ENCODE peak calls at places on chromosomes 3 and 15, in ten cellular contexts. One of them, this sample, is unnamed.

GRCh38 chr3:20563985-20564384 is 378.0 kb upstream of the SGO1 start:
- DNase-seq in HCT116: no peak
- DNase-seq in colonic mucosa: no peak
- DNase-seq in NB4: no peak
- DNase-seq in spleen: no peak
- DNase-seq in heart right ventricle: no peak
- DNase-seq in breast epithelium: no peak
- DNase-seq in cardiac fibroblast: no peak
- DNase-seq in A549: no peak
- DNase-seq in Caco-2: no peak
- DNase-seq in this sample: no peak

GRCh38 chr15:84034831-84035753 is 200.5 kb upstream of the GOLGA6L4 start:
- DNase-seq in HCT116: peak; percentile 46
- DNase-seq in colonic mucosa: no peak
- DNase-seq in NB4: peak; percentile 22
- DNase-seq in spleen: no peak
- DNase-seq in heart right ventricle: no peak
- DNase-seq in breast epithelium: no peak
- DNase-seq in cardiac fibroblast: peak; percentile 66
- DNase-seq in A549: peak; percentile 40
- DNase-seq in Caco-2: no peak
- DNase-seq in this sample: peak; percentile 34

GRCh38 chr3:10361375-10361774 is 40.5 kb upstream of the SEC13 start:
- DNase-seq in HCT116: no peak
- DNase-seq in colonic mucosa: no peak
- DNase-seq in NB4: no peak
- DNase-seq in spleen: peak; percentile 34
- DNase-seq in heart right ventricle: no peak
- DNase-seq in breast epithelium: no peak
- DNase-seq in cardiac fibroblast: no peak
- DNase-seq in A549: no peak
- DNase-seq in Caco-2: no peak
- DNase-seq in this sample: no peak

GRCh38 chr3:149462051-149462450 is 12.4 kb upstream of the TM4SF4 start:
- DNase-seq in HCT116: no peak
- DNase-seq in colonic mucosa: no peak
- DNase-seq in NB4: no peak
- DNase-seq in spleen: no peak
- DNase-seq in heart right ventricle: no peak
- DNase-seq in breast epithelium: no peak
- DNase-seq in cardiac fibroblast: no peak
- DNase-seq in A549: no peak
- DNase-seq in Caco-2: no peak
- DNase-seq in this sample: no peak

GRCh38 chr3:60025071-60026055 is 975.5 kb upstream of the CFAP20DC start:
- DNase-seq in HCT116: no peak
- DNase-seq in colonic mucosa: no peak
- DNase-seq in NB4: no peak
- DNase-seq in spleen: no peak
- DNase-seq in heart right ventricle: no peak
- DNase-seq in breast epithelium: no peak
- DNase-seq in cardiac fibroblast: no peak
- DNase-seq in A549: no peak
- DNase-seq in Caco-2: no peak
- DNase-seq in this sample: no peak

GRCh38 chr15:41734079-41734478 is 40.2 kb upstream of the MAPKBP1 start:
- DNase-seq in HCT116: no peak
- DNase-seq in colonic mucosa: no peak
- DNase-seq in NB4: no peak
- DNase-seq in spleen: no peak
- DNase-seq in heart right ventricle: no peak
- DNase-seq in breast epithelium: no peak
- DNase-seq in cardiac fibroblast: no peak
- DNase-seq in A549: no peak
- DNase-seq in Caco-2: no peak
- DNase-seq in this sample: no peak

GRCh38 chr3:175852560-175852959 is 993.4 kb downstream of the NAALADL2 start:
- DNase-seq in HCT116: no peak
- DNase-seq in colonic mucosa: no peak
- DNase-seq in NB4: no peak
- DNase-seq in spleen: no peak
- DNase-seq in heart right ventricle: no peak
- DNase-seq in breast epithelium: no peak
- DNase-seq in cardiac fibroblast: no peak
- DNase-seq in A549: no peak
- DNase-seq in Caco-2: no peak
- DNase-seq in this sample: no peak

GRCh38 chr3:125357032-125357658 is 18.0 kb downstream of the ZNF148 start:
- DNase-seq in HCT116: no peak
- DNase-seq in colonic mucosa: peak; percentile 38
- DNase-seq in NB4: peak; percentile 79
- DNase-seq in spleen: peak; percentile 89
- DNase-seq in heart right ventricle: peak; percentile 69
- DNase-seq in breast epithelium: no peak
- DNase-seq in cardiac fibroblast: peak; percentile 39
- DNase-seq in A549: peak; percentile 40
- DNase-seq in Caco-2: no peak
- DNase-seq in this sample: no peak

GRCh38 chr3:100087203-100087602 is 27.1 kb downstream of the FILIP1L start:
- DNase-seq in HCT116: no peak
- DNase-seq in colonic mucosa: no peak
- DNase-seq in NB4: peak; percentile 8
- DNase-seq in spleen: no peak
- DNase-seq in heart right ventricle: no peak
- DNase-seq in breast epithelium: no peak
- DNase-seq in cardiac fibroblast: peak; percentile 49
- DNase-seq in A549: no peak
- DNase-seq in Caco-2: no peak
- DNase-seq in this sample: no peak

GRCh38 chr3:153162513-153163348 is 705 bp downstream of the RAP2B start:
- DNase-seq in HCT116: no peak
- DNase-seq in colonic mucosa: peak; percentile 42
- DNase-seq in NB4: peak; percentile 66
- DNase-seq in spleen: peak; percentile 89
- DNase-seq in heart right ventricle: peak; percentile 49
- DNase-seq in breast epithelium: no peak
- DNase-seq in cardiac fibroblast: peak; percentile 46
- DNase-seq in A549: peak; percentile 48
- DNase-seq in Caco-2: peak; percentile 38
- DNase-seq in this sample: peak; percentile 7

GRCh38 chr3:73746610-73747009 is 121.9 kb upstream of the PDZRN3 start:
- DNase-seq in HCT116: no peak
- DNase-seq in colonic mucosa: no peak
- DNase-seq in NB4: no peak
- DNase-seq in spleen: no peak
- DNase-seq in heart right ventricle: no peak
- DNase-seq in breast epithelium: no peak
- DNase-seq in cardiac fibroblast: no peak
- DNase-seq in A549: no peak
- DNase-seq in Caco-2: no peak
- DNase-seq in this sample: no peak

GRCh38 chr3:13107661-13108060 is 34.4 kb upstream of the IQSEC1 start:
- DNase-seq in HCT116: no peak
- DNase-seq in colonic mucosa: no peak
- DNase-seq in NB4: no peak
- DNase-seq in spleen: peak; percentile 74
- DNase-seq in heart right ventricle: no peak
- DNase-seq in breast epithelium: no peak
- DNase-seq in cardiac fibroblast: no peak
- DNase-seq in A549: no peak
- DNase-seq in Caco-2: peak; percentile 22
- DNase-seq in this sample: no peak

GRCh38 chr3:98532709-98533571 is 1.2 kb downstream of the GPR15 start:
- DNase-seq in HCT116: no peak
- DNase-seq in colonic mucosa: no peak
- DNase-seq in NB4: no peak
- DNase-seq in spleen: no peak
- DNase-seq in heart right ventricle: no peak
- DNase-seq in breast epithelium: no peak
- DNase-seq in cardiac fibroblast: no peak
- DNase-seq in A549: no peak
- DNase-seq in Caco-2: no peak
- DNase-seq in this sample: no peak

GRCh38 chr3:119227064-119227850 is 13.4 kb downstream of the B4GALT4 start:
- DNase-seq in HCT116: no peak
- DNase-seq in colonic mucosa: no peak
- DNase-seq in NB4: no peak
- DNase-seq in spleen: no peak
- DNase-seq in heart right ventricle: no peak
- DNase-seq in breast epithelium: no peak
- DNase-seq in cardiac fibroblast: no peak
- DNase-seq in A549: no peak
- DNase-seq in Caco-2: no peak
- DNase-seq in this sample: no peak

DNA sequence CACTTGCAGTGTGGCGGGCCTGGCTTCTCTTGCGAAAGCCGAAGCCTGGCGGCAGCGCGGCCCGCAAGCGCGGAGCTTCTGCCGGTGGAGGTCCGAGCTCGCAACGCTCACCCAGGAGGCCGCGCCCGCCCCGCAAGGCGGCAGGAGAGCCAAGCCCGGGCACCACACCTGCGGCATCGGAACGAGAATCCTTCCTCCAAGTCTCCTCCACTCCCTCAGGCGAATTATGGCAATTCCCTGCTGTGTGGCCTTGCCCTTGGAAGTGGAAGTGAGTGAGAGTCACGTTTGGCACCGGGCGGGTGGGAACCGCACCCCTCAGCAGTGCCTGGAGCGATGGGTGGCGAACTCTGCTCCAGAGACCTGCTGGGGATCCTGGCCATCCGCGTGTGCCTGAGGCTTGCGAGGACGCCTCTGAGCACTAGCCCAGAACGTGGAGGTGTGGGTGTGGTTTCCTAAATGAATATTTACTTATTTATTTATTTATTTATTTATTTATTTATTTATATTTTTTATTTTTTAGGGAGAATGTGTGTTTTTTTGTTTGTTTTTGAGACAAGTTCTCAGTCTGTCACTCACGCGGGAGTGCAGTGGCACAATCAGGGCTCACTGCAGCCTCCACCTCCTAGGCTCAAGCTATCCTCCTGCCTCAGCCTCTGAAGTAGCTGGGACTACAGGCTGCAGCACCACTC is 133.7 kb upstream of the UBE2E1 start:
- DNase-seq in HCT116: no peak
- DNase-seq in colonic mucosa: peak; percentile 72
- DNase-seq in NB4: peak; percentile 30
- DNase-seq in spleen: no peak
- DNase-seq in heart right ventricle: peak; percentile 37
- DNase-seq in breast epithelium: no peak
- DNase-seq in cardiac fibroblast: peak; percentile 34
- DNase-seq in A549: no peak
- DNase-seq in Caco-2: no peak
- DNase-seq in this sample: no peak
- TF ChIP-seq CTCF in HCT116: no peak
- TF ChIP-seq CTCF in colonic mucosa: no peak
- TF ChIP-seq CTCF in NB4: no peak
- TF ChIP-seq CTCF in spleen: no peak
- TF ChIP-seq CTCF in heart right ventricle: no peak
- TF ChIP-seq CTCF in breast epithelium: no peak
- TF ChIP-seq CTCF in cardiac fibroblast: no peak
- TF ChIP-seq CTCF in A549: no peak
- TF ChIP-seq CTCF in Caco-2: no peak
- TF ChIP-seq CTCF in this sample: no peak

DNA sequence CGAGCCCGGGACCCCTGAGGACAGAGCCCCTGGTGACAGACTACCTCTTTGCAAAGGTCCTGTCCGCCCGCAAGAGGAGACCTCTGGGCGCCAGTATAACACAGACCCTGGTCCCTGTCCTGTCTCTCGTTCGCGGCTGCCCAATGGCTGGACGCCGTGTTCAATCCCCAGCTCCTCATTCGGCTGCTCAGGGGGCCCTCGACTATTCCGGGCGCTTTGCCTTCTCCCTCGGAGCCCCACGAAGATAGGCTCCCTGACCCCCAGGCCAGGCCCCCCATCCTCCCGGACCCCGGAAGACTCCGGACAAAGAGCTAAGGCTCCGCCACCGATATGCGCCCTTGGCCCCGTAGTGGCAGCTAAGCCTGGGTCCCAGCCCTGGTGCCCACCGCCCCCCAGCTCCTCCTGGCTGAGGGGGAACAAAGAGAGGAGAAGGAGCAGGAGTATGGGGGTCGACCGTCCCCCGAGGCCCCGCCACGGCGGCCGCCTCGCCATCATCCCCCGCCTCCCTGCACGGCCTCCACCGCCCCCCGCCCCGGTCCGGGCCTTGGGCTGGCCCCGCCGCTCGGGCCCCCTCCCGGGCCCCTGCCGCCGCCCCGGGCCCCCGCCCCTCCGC is 440 bp downstream of the CELSR3 start:
- DNase-seq in HCT116: no peak
- DNase-seq in colonic mucosa: no peak
- DNase-seq in NB4: no peak
- DNase-seq in spleen: no peak
- DNase-seq in heart right ventricle: no peak
- DNase-seq in breast epithelium: no peak
- DNase-seq in cardiac fibroblast: no peak
- DNase-seq in A549: no peak
- DNase-seq in Caco-2: no peak
- DNase-seq in this sample: no peak
- H3K4me3 ChIP-seq in HCT116: peak overlapping the region; percentile 56
- H3K4me3 ChIP-seq in colonic mucosa: no peak overlapping the region
- H3K4me3 ChIP-seq in NB4: no peak overlapping the region
- H3K4me3 ChIP-seq in spleen: no peak overlapping the region
- H3K4me3 ChIP-seq in heart right ventricle: peak overlapping the region; percentile 64
- H3K4me3 ChIP-seq in breast epithelium: peak overlapping the region; percentile 85
- H3K4me3 ChIP-seq in cardiac fibroblast: peak overlapping the region; percentile 25
- H3K4me3 ChIP-seq in A549: peak overlapping the region; percentile 59
- H3K4me3 ChIP-seq in Caco-2: peak overlapping the region; percentile 65
- H3K4me3 ChIP-seq in this sample: peak overlapping the region; percentile 70

DNA sequence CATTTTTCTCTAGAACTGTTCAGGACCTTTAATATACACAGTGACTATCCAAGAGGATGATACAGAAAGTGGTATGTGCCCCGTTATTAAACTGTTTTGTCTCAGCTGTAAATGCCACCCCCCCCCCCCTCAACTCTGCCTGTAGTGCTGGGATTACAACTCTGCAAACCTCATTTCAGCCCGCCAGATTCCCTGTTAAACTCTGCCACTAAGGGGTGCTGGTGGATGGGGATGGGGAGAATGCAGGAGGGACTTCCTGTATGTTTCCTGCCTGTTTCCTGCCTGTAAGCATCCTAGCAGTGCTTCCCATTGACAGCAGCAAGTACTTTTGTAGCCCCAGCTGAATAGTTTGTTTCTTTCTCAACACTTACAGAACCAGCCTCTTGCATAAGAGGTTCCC is 301.7 kb upstream of the RORA start:
- DNase-seq in HCT116: no peak
- DNase-seq in colonic mucosa: no peak
- DNase-seq in NB4: peak; percentile 1
- DNase-seq in spleen: no peak
- DNase-seq in heart right ventricle: no peak
- DNase-seq in breast epithelium: no peak
- DNase-seq in cardiac fibroblast: no peak
- DNase-seq in A549: no peak
- DNase-seq in Caco-2: no peak
- DNase-seq in this sample: no peak
- TF ChIP-seq CTCF in HCT116: no peak
- TF ChIP-seq CTCF in colonic mucosa: no peak
- TF ChIP-seq CTCF in NB4: no peak
- TF ChIP-seq CTCF in spleen: no peak
- TF ChIP-seq CTCF in heart right ventricle: no peak
- TF ChIP-seq CTCF in breast epithelium: no peak
- TF ChIP-seq CTCF in cardiac fibroblast: no peak
- TF ChIP-seq CTCF in A549: no peak
- TF ChIP-seq CTCF in Caco-2: no peak
- TF ChIP-seq CTCF in this sample: no peak

GRCh38 chr3:151838574-151839312 is 24.8 kb downstream of the AADAC start:
- DNase-seq in HCT116: peak; percentile 75
- DNase-seq in colonic mucosa: peak; percentile 62
- DNase-seq in NB4: peak; percentile 82
- DNase-seq in spleen: no peak
- DNase-seq in heart right ventricle: no peak
- DNase-seq in breast epithelium: no peak
- DNase-seq in cardiac fibroblast: peak; percentile 94
- DNase-seq in A549: peak; percentile 89
- DNase-seq in Caco-2: peak; percentile 49
- DNase-seq in this sample: peak; percentile 59
- H3K4me3 ChIP-seq in HCT116: peak overlapping the region; percentile 21
- H3K4me3 ChIP-seq in colonic mucosa: no peak overlapping the region
- H3K4me3 ChIP-seq in NB4: no peak overlapping the region
- H3K4me3 ChIP-seq in spleen: no peak overlapping the region
- H3K4me3 ChIP-seq in heart right ventricle: peak overlapping the region; percentile 25
- H3K4me3 ChIP-seq in breast epithelium: peak overlapping the region; percentile 54
- H3K4me3 ChIP-seq in cardiac fibroblast: no peak overlapping the region
- H3K4me3 ChIP-seq in A549: no peak overlapping the region
- H3K4me3 ChIP-seq in Caco-2: no peak overlapping the region
- H3K4me3 ChIP-seq in this sample: no peak overlapping the region